ENCODE peak calls at places on chromosomes 3 and 15, in seven cellular contexts. J, P, B, G, X, W and T are unnamed samples.

GRCh38 chr3:13705051-13705450 is 156.1 kb downstream of the FBLN2 start:
- DNase-seq in G (no peak), P (no peak), W (no peak), J (no peak), B (no peak), X (no peak), T (no peak)

GRCh38 chr15:45763170-45763869 is 128.5 kb downstream of the SQOR start:
- DNase-seq in B (no peak), W (no peak), P (no peak), X (no peak), J (no peak), G (no peak), T (no peak)

GRCh38 chr15:63381301-63382192 is at the start of gene CA12:
- DNase-seq in G (peak; percentile 31), W (peak; percentile 58), P (peak; percentile 70), J (no peak), B (peak; percentile 56), X (no peak), T (peak; percentile 67)

GRCh38 chr15:64985382-64986033 is 4.2 kb downstream of the SPG21 start:
- DNase-seq in B (peak; percentile 23), G (no peak), P (no peak), J (peak; percentile 43), X (no peak), W (no peak), T (peak; percentile 42)

GRCh38 chr15:63407612-63408011 is 26.0 kb upstream of the CA12 start:
- DNase-seq in B (no peak), G (no peak), J (no peak), P (no peak), W (peak; percentile 54), X (no peak), T (no peak)

GRCh38 chr3:159751141-159751540 is 237.5 kb upstream of the IL12A start:
- DNase-seq in X (no peak), P (no peak), J (no peak), W (no peak), G (no peak), B (no peak), T (no peak)

GRCh38 chr3:183988216-183988790 is 29.4 kb downstream of the ABCC5 start:
- DNase-seq in J (no peak), B (no peak), G (no peak), X (no peak), P (no peak), W (no peak), T (no peak)

GRCh38 chr3:69567026-69567767 is 172.1 kb upstream of the MITF start:
- DNase-seq in W (no peak), X (no peak), B (no peak), G (no peak), J (peak; percentile 46), P (no peak), T (peak; percentile 43)

GRCh38 chr3:136545664-136546266 is 206.4 kb downstream of the STAG1 start:
- DNase-seq in P (no peak), B (peak; percentile 19), W (no peak), J (peak; percentile 2), G (no peak), X (no peak), T (peak; percentile 14)

GRCh38 chr3:152307829-152308474 is 39.2 kb downstream of the MBNL1 start:
- DNase-seq in J (no peak), X (no peak), W (no peak), B (peak; percentile 34), G (no peak), P (peak; percentile 36), T (no peak)

GRCh38 chr3:47370887-47371697 is 9.7 kb upstream of the PTPN23 start:
- DNase-seq in P (peak; percentile 61), J (peak; percentile 11), G (no peak), W (peak; percentile 17), B (no peak), X (peak; percentile 7), T (no peak)

GRCh38 chr15:48527517-48527916 is 118.0 kb downstream of the FBN1 start:
- DNase-seq in J (no peak), G (no peak), W (no peak), P (no peak), B (no peak), X (no peak), T (no peak)